ENCODE peak calls at places on chromosomes 7 and 10, in nine cellular contexts. B, U, O, E, K, Z, C, L and G are unnamed samples.
A peak's percentile ranks its signal among the peaks of the same experiment; 100 is the strongest.

GRCh38 chr10:6299234-6299633 is 96.5 kb downstream of the PFKFB3 start:
- DNase-seq in K (no peak), B (no peak), O (no peak), Z (no peak), U (no peak), L (peak; percentile 89), C (no peak), E (no peak), G (no peak)

GRCh38 chr7:138864667-138865066 is 66.7 kb upstream of the ATP6V0A4 start:
- DNase-seq in O (peak; percentile 84), L (peak; percentile 37), C (peak; percentile 86), U (no peak), Z (peak; percentile 83), B (no peak), K (no peak), E (peak; percentile 24), G (no peak)

GRCh38 chr7:116575853-116576252 is 51.0 kb downstream of the CAV1 start:
- DNase-seq in O (no peak), E (no peak), U (no peak), L (no peak), B (no peak), K (no peak), C (no peak), Z (no peak), G (no peak)

GRCh38 chr10:86253171-86254072 is 113.2 kb downstream of the GRID1 start:
- DNase-seq in Z (no peak), C (no peak), K (no peak), E (no peak), B (no peak), U (no peak), L (no peak), O (no peak), G (peak; percentile 28)

GRCh38 chr10:132457328-132458070 is 60.5 kb downstream of the PWWP2B start:
- DNase-seq in O (no peak), Z (no peak), U (no peak), K (peak; percentile 61), E (no peak), L (no peak), B (no peak), C (no peak), G (no peak)

GRCh38 chr7:99618726-99619125 is 2.0 kb downstream of the ZSCAN25 start:
- DNase-seq in K (peak; percentile 20), E (no peak), U (no peak), C (no peak), L (no peak), O (no peak), B (no peak), Z (peak; percentile 17), G (no peak)

GRCh38 chr10:73509695-73510094 is 13.9 kb upstream of the PPP3CB start:
- DNase-seq in K (no peak), C (no peak), B (no peak), E (no peak), O (no peak), Z (no peak), L (no peak), U (no peak), G (no peak)

GRCh38 chr7:13036256-13036765 is 348.9 kb downstream of the ARL4A start:
- DNase-seq in O (no peak), Z (no peak), E (no peak), C (peak; percentile 25), B (no peak), K (no peak), U (no peak), L (no peak), G (no peak)

GRCh38 chr7:151110941-151111645 is 24.8 kb downstream of the AGAP3 start:
- DNase-seq in K (peak; percentile 88), E (no peak), U (no peak), Z (peak; percentile 78), C (peak; percentile 72), O (peak; percentile 80), B (peak; percentile 72), L (no peak), G (peak; percentile 83)

GRCh38 chr7:8189615-8190014 is 72.4 kb downstream of the ICA1 start:
- DNase-seq in K (no peak), Z (no peak), C (no peak), B (no peak), L (no peak), E (no peak), U (no peak), O (no peak), G (no peak)

GRCh38 chr7:23895666-23896096 is 185.7 kb downstream of the STK31 start:
- DNase-seq in B (no peak), L (no peak), O (no peak), Z (peak; percentile 17), C (peak; percentile 22), K (no peak), E (no peak), U (no peak), G (no peak)

GRCh38 chr10:70726909-70727495 is 54.7 kb downstream of the ADAMTS14 start:
- DNase-seq in B (no peak), C (no peak), U (no peak), E (no peak), L (no peak), K (no peak), Z (no peak), O (no peak), G (no peak)

GRCh38 chr10:12251581-12251980 is 55.6 kb downstream of the CDC123 start:
- DNase-seq in U (no peak), O (no peak), K (no peak), L (no peak), E (no peak), Z (no peak), B (no peak), C (no peak), G (no peak)

GRCh38 chr10:12255048-12255447 is 59.1 kb downstream of the CDC123 start:
- DNase-seq in O (no peak), Z (no peak), L (no peak), B (no peak), C (no peak), E (no peak), U (no peak), K (no peak), G (no peak)

GRCh38 chr10:12250181-12250580 is 54.2 kb downstream of the CDC123 start:
- DNase-seq in U (no peak), Z (no peak), C (no peak), B (no peak), O (no peak), E (no peak), L (no peak), K (no peak), G (no peak)

GRCh38 chr10:12252882-12253546 is 57.0 kb downstream of the CDC123 start:
- DNase-seq in B (no peak), K (no peak), Z (no peak), E (no peak), L (no peak), O (peak; percentile 39), U (peak; percentile 41), C (no peak), G (no peak)
- TF ChIP-seq CTCF in B (peak; percentile 60), K (no peak), Z (peak; percentile 29), E (peak; percentile 35), L (no peak), O (peak; percentile 63), U (peak; percentile 70), C (peak; percentile 8), G (peak; percentile 35)

GRCh38 chr10:125076891-125077643 is 83.3 kb downstream of the CTBP2 start:
- DNase-seq in L (no peak), B (no peak), U (no peak), Z (peak; percentile 29), O (peak; percentile 77), E (no peak), C (no peak), K (no peak), G (no peak)

GRCh38 chr10:125072824-125073223 is 87.5 kb downstream of the CTBP2 start:
- DNase-seq in K (no peak), B (no peak), Z (no peak), E (no peak), C (no peak), U (no peak), O (no peak), L (no peak), G (no peak)

GRCh38 chr10:125073996-125074395 is 86.4 kb downstream of the CTBP2 start:
- DNase-seq in U (no peak), C (no peak), L (no peak), B (no peak), Z (no peak), E (no peak), O (no peak), K (no peak), G (no peak)

GRCh38 chr10:125079091-125079600 is 81.2 kb downstream of the CTBP2 start:
- DNase-seq in L (no peak), B (no peak), K (no peak), C (no peak), Z (no peak), E (no peak), O (no peak), U (no peak), G (no peak)

DNA sequence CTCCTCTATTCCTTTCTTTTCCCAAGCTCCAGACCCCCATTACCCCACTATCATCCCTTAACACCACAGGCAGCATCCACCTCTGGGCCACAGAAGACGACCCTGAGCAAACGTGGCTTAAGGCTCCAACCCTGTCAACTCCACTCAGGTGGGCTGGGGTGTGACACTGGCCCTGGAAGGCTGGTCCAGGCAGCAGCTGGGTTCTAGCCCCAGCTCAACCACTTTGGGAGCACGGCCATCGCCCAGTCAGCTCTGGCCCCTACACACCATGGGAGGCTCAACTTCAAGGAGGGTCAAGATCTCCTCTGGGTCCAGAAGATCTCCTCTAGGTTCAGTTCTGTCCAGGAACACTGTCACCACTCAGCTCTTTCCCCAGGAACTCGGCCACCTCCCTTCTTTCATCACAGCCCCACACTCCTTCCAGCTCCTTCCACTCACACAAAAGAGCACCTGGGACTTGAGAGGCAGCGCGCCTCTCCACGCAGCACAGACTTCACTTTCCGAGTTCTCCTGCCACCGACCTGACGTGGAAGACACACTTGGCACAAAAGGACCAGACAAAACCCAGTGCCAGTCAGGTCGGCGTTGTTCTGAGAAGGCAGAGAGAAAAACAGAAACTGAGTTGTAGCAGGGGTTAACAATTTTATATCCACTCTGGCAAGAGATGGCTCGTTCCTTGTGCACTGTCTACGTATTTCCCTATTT is 84.1 kb downstream of the CTBP2 start:
- DNase-seq in C (no peak), K (no peak), L (no peak), O (no peak), Z (no peak), E (no peak), B (no peak), U (no peak), G (no peak)
- TF ChIP-seq CTCF in C (no peak), K (no peak), L (no peak), O (no peak), Z (no peak), E (no peak), B (no peak), U (no peak), G (no peak)

DNA sequence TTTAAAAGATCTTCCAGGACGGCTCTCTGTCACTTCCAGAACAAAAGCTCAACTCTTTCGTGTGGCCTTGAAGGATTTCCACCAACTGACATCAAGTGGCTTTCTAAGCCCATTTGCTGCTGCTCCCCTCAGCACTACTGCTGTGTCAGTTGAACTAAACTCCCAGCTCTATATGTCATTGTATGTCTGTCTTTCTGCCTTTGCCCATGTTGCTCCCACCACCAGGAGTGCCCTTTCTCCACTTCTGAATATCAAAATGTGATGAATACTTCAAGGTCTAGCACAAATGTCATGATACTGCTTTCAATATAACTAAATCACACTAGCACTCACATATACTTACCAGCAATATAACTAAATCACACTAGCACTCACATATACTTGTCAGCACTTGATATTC is 138.3 kb downstream of the ATXN7L1 start:
- DNase-seq in Z (no peak), U (no peak), O (no peak), C (no peak), E (no peak), L (no peak), B (no peak), K (no peak), G (no peak)
- TF ChIP-seq CTCF in Z (peak; percentile 7), U (peak; percentile 16), O (peak; percentile 23), C (no peak), E (peak; percentile 4), L (no peak), B (peak; percentile 20), K (no peak), G (peak; percentile 18)

GRCh38 chr10:104254493-104255243 is at the start of gene GSTO1:
- DNase-seq in K (peak; percentile 93), L (no peak), Z (peak; percentile 83), C (peak; percentile 72), B (peak; percentile 34), O (peak; percentile 67), U (no peak), E (peak; percentile 46), G (peak; percentile 57)
- TF ChIP-seq CTCF in K (no peak), L (peak; percentile 2), Z (peak; percentile 21), C (peak; percentile 17), B (no peak), O (no peak), U (peak; percentile 4), E (peak; percentile 2), G (no peak)